ENCODE peak calls at places on chromosome 16, in five cellular contexts. One of them, this sample, is unnamed.

GRCh38 chr16:84357191-84357651 is 11.1 kb upstream of the ATP2C2 start:
- DNase-seq in activated CD4-positive, alpha-beta T cell treated with anti-CD3 and anti-CD28 coated beads, Interleukin-2, amount 50 U/mL, for 48 hours: peak; percentile 31
- DNase-seq in left cardiac atrium: no peak
- DNase-seq in iPS-NIHi11: no peak
- DNase-seq in stimulated activated CD4-positive, alpha-beta T cell treated with anti-CD3 and anti-CD28 coated beads, Interleukin-12 subunit alpha, Interleukin-12 subunit beta, amount 100 ng/mL, for 48 hours: no peak
- DNase-seq in this sample: no peak

GRCh38 chr16:67375161-67375560 is 18.1 kb downstream of the TPPP3 start:
- DNase-seq in stimulated activated CD4-positive, alpha-beta T cell treated with anti-CD3 and anti-CD28 coated beads, Interleukin-12 subunit alpha, Interleukin-12 subunit beta, amount 100 ng/mL, for 48 hours: no peak
- DNase-seq in iPS-NIHi11: no peak
- DNase-seq in activated CD4-positive, alpha-beta T cell treated with anti-CD3 and anti-CD28 coated beads, Interleukin-2, amount 50 U/mL, for 48 hours: no peak
- DNase-seq in left cardiac atrium: no peak
- DNase-seq in this sample: no peak

GRCh38 chr16:85485379-85485778 is 127.7 kb upstream of the GSE1 start:
- DNase-seq in iPS-NIHi11: no peak
- DNase-seq in stimulated activated CD4-positive, alpha-beta T cell treated with anti-CD3 and anti-CD28 coated beads, Interleukin-12 subunit alpha, Interleukin-12 subunit beta, amount 100 ng/mL, for 48 hours: no peak
- DNase-seq in left cardiac atrium: no peak
- DNase-seq in activated CD4-positive, alpha-beta T cell treated with anti-CD3 and anti-CD28 coated beads, Interleukin-2, amount 50 U/mL, for 48 hours: no peak
- DNase-seq in this sample: peak; percentile 87

GRCh38 chr16:10787304-10787703 is 31.3 kb downstream of the TVP23A start:
- DNase-seq in iPS-NIHi11: no peak
- DNase-seq in left cardiac atrium: no peak
- DNase-seq in activated CD4-positive, alpha-beta T cell treated with anti-CD3 and anti-CD28 coated beads, Interleukin-2, amount 50 U/mL, for 48 hours: no peak
- DNase-seq in stimulated activated CD4-positive, alpha-beta T cell treated with anti-CD3 and anti-CD28 coated beads, Interleukin-12 subunit alpha, Interleukin-12 subunit beta, amount 100 ng/mL, for 48 hours: no peak
- DNase-seq in this sample: peak; percentile 85

GRCh38 chr16:3364774-3365427 is 9.2 kb downstream of the OR2C1 start:
- DNase-seq in stimulated activated CD4-positive, alpha-beta T cell treated with anti-CD3 and anti-CD28 coated beads, Interleukin-12 subunit alpha, Interleukin-12 subunit beta, amount 100 ng/mL, for 48 hours: peak; percentile 74
- DNase-seq in iPS-NIHi11: peak; percentile 55
- DNase-seq in left cardiac atrium: peak; percentile 95
- DNase-seq in activated CD4-positive, alpha-beta T cell treated with anti-CD3 and anti-CD28 coated beads, Interleukin-2, amount 50 U/mL, for 48 hours: peak; percentile 87
- DNase-seq in this sample: peak; percentile 35

GRCh38 chr16:53849585-53849984 is 145.6 kb downstream of the FTO start:
- DNase-seq in iPS-NIHi11: no peak
- DNase-seq in left cardiac atrium: no peak
- DNase-seq in activated CD4-positive, alpha-beta T cell treated with anti-CD3 and anti-CD28 coated beads, Interleukin-2, amount 50 U/mL, for 48 hours: no peak
- DNase-seq in stimulated activated CD4-positive, alpha-beta T cell treated with anti-CD3 and anti-CD28 coated beads, Interleukin-12 subunit alpha, Interleukin-12 subunit beta, amount 100 ng/mL, for 48 hours: no peak
- DNase-seq in this sample: peak; percentile 20

GRCh38 chr16:2514333-2515179 is 804 bp downstream of the ATP6V0C start:
- DNase-seq in activated CD4-positive, alpha-beta T cell treated with anti-CD3 and anti-CD28 coated beads, Interleukin-2, amount 50 U/mL, for 48 hours: peak; percentile 37
- DNase-seq in stimulated activated CD4-positive, alpha-beta T cell treated with anti-CD3 and anti-CD28 coated beads, Interleukin-12 subunit alpha, Interleukin-12 subunit beta, amount 100 ng/mL, for 48 hours: no peak
- DNase-seq in left cardiac atrium: peak; percentile 36
- DNase-seq in iPS-NIHi11: peak; percentile 30
- DNase-seq in this sample: no peak

GRCh38 chr16:51989637-51990230 is 557.2 kb downstream of the TOX3 start:
- DNase-seq in stimulated activated CD4-positive, alpha-beta T cell treated with anti-CD3 and anti-CD28 coated beads, Interleukin-12 subunit alpha, Interleukin-12 subunit beta, amount 100 ng/mL, for 48 hours: no peak
- DNase-seq in iPS-NIHi11: no peak
- DNase-seq in left cardiac atrium: no peak
- DNase-seq in activated CD4-positive, alpha-beta T cell treated with anti-CD3 and anti-CD28 coated beads, Interleukin-2, amount 50 U/mL, for 48 hours: no peak
- DNase-seq in this sample: no peak

GRCh38 chr16:76222087-76222486 is 55.1 kb upstream of the CNTNAP4 start:
- DNase-seq in stimulated activated CD4-positive, alpha-beta T cell treated with anti-CD3 and anti-CD28 coated beads, Interleukin-12 subunit alpha, Interleukin-12 subunit beta, amount 100 ng/mL, for 48 hours: no peak
- DNase-seq in iPS-NIHi11: no peak
- DNase-seq in left cardiac atrium: no peak
- DNase-seq in activated CD4-positive, alpha-beta T cell treated with anti-CD3 and anti-CD28 coated beads, Interleukin-2, amount 50 U/mL, for 48 hours: no peak
- DNase-seq in this sample: no peak

GRCh38 chr16:11390573-11391495 is 45.6 kb downstream of the RMI2 start:
- DNase-seq in activated CD4-positive, alpha-beta T cell treated with anti-CD3 and anti-CD28 coated beads, Interleukin-2, amount 50 U/mL, for 48 hours: no peak
- DNase-seq in iPS-NIHi11: peak; percentile 55
- DNase-seq in stimulated activated CD4-positive, alpha-beta T cell treated with anti-CD3 and anti-CD28 coated beads, Interleukin-12 subunit alpha, Interleukin-12 subunit beta, amount 100 ng/mL, for 48 hours: no peak
- DNase-seq in left cardiac atrium: peak; percentile 3
- DNase-seq in this sample: peak; percentile 18

GRCh38 chr16:71846443-71846842 is 667 bp downstream of the ATXN1L start:
- DNase-seq in activated CD4-positive, alpha-beta T cell treated with anti-CD3 and anti-CD28 coated beads, Interleukin-2, amount 50 U/mL, for 48 hours: peak; percentile 32
- DNase-seq in iPS-NIHi11: peak; percentile 32
- DNase-seq in left cardiac atrium: no peak
- DNase-seq in stimulated activated CD4-positive, alpha-beta T cell treated with anti-CD3 and anti-CD28 coated beads, Interleukin-12 subunit alpha, Interleukin-12 subunit beta, amount 100 ng/mL, for 48 hours: no peak
- DNase-seq in this sample: no peak

GRCh38 chr16:68493412-68494070 is 45.2 kb upstream of the SMPD3 start:
- DNase-seq in activated CD4-positive, alpha-beta T cell treated with anti-CD3 and anti-CD28 coated beads, Interleukin-2, amount 50 U/mL, for 48 hours: no peak
- DNase-seq in iPS-NIHi11: no peak
- DNase-seq in left cardiac atrium: no peak
- DNase-seq in stimulated activated CD4-positive, alpha-beta T cell treated with anti-CD3 and anti-CD28 coated beads, Interleukin-12 subunit alpha, Interleukin-12 subunit beta, amount 100 ng/mL, for 48 hours: no peak
- DNase-seq in this sample: no peak

GRCh38 chr16:9370071-9370491 is 278.6 kb downstream of the HAPSTR1 start:
- DNase-seq in activated CD4-positive, alpha-beta T cell treated with anti-CD3 and anti-CD28 coated beads, Interleukin-2, amount 50 U/mL, for 48 hours: no peak
- DNase-seq in left cardiac atrium: peak; percentile 64
- DNase-seq in stimulated activated CD4-positive, alpha-beta T cell treated with anti-CD3 and anti-CD28 coated beads, Interleukin-12 subunit alpha, Interleukin-12 subunit beta, amount 100 ng/mL, for 48 hours: no peak
- DNase-seq in iPS-NIHi11: no peak
- DNase-seq in this sample: no peak

GRCh38 chr16:48318630-48319029 is 66.6 kb downstream of the SIAH1 start:
- DNase-seq in stimulated activated CD4-positive, alpha-beta T cell treated with anti-CD3 and anti-CD28 coated beads, Interleukin-12 subunit alpha, Interleukin-12 subunit beta, amount 100 ng/mL, for 48 hours: no peak
- DNase-seq in left cardiac atrium: no peak
- DNase-seq in iPS-NIHi11: peak; percentile 18
- DNase-seq in activated CD4-positive, alpha-beta T cell treated with anti-CD3 and anti-CD28 coated beads, Interleukin-2, amount 50 U/mL, for 48 hours: peak; percentile 10
- DNase-seq in this sample: no peak

GRCh38 chr16:69328854-69329316 is 1.5 kb downstream of the PDF start:
- DNase-seq in activated CD4-positive, alpha-beta T cell treated with anti-CD3 and anti-CD28 coated beads, Interleukin-2, amount 50 U/mL, for 48 hours: peak; percentile 25
- DNase-seq in stimulated activated CD4-positive, alpha-beta T cell treated with anti-CD3 and anti-CD28 coated beads, Interleukin-12 subunit alpha, Interleukin-12 subunit beta, amount 100 ng/mL, for 48 hours: no peak
- DNase-seq in iPS-NIHi11: no peak
- DNase-seq in left cardiac atrium: peak; percentile 10
- DNase-seq in this sample: no peak

This sample was measured in D341Med.